ENCODE peak calls at places on chromosomes 2 and 18, in six cellular contexts. One of them, this sample, is unnamed.

GRCh38 chr2:66851449-66851872 is 416.5 kb downstream of the MEIS1 start:
- DNase-seq in HTR-8/SVneo: no peak
- DNase-seq in NCI-H1092 treated with DMSO at 0.1 percent for 48 hours: no peak
- DNase-seq in mesothelial cell of epicardium: no peak
- DNase-seq in HS-5: peak; percentile 67
- DNase-seq in G401: peak; percentile 15
- DNase-seq in this sample: no peak

GRCh38 chr2:241950413-241950863 is 80.9 kb downstream of the RTP5 start:
- DNase-seq in HTR-8/SVneo: no peak
- DNase-seq in NCI-H1092 treated with DMSO at 0.1 percent for 48 hours: no peak
- DNase-seq in mesothelial cell of epicardium: no peak
- DNase-seq in HS-5: no peak
- DNase-seq in G401: no peak
- DNase-seq in this sample: no peak

GRCh38 chr2:218985021-218985324 is at the start of gene FEV:
- DNase-seq in HTR-8/SVneo: no peak
- DNase-seq in NCI-H1092 treated with DMSO at 0.1 percent for 48 hours: no peak
- DNase-seq in mesothelial cell of epicardium: no peak
- DNase-seq in HS-5: no peak
- DNase-seq in G401: no peak
- DNase-seq in this sample: no peak

GRCh38 chr18:9765505-9765904 is 57.4 kb downstream of the RAB31 start:
- DNase-seq in HTR-8/SVneo: no peak
- DNase-seq in NCI-H1092 treated with DMSO at 0.1 percent for 48 hours: no peak
- DNase-seq in mesothelial cell of epicardium: no peak
- DNase-seq in HS-5: no peak
- DNase-seq in G401: no peak
- DNase-seq in this sample: no peak

GRCh38 chr18:46497129-46497528 is 159.9 kb downstream of the LOXHD1 start:
- DNase-seq in HTR-8/SVneo: no peak
- DNase-seq in NCI-H1092 treated with DMSO at 0.1 percent for 48 hours: no peak
- DNase-seq in mesothelial cell of epicardium: peak; percentile 45
- DNase-seq in HS-5: no peak
- DNase-seq in G401: no peak
- DNase-seq in this sample: peak; percentile 1

GRCh38 chr2:231926761-231927565 is 767 bp upstream of the NPPC start:
- DNase-seq in HTR-8/SVneo: no peak
- DNase-seq in NCI-H1092 treated with DMSO at 0.1 percent for 48 hours: no peak
- DNase-seq in mesothelial cell of epicardium: no peak
- DNase-seq in HS-5: no peak
- DNase-seq in G401: peak; percentile 12
- DNase-seq in this sample: no peak

GRCh38 chr18:73842795-73843394 is 304.7 kb downstream of the FBXO15 start:
- DNase-seq in HTR-8/SVneo: peak; percentile 19
- DNase-seq in NCI-H1092 treated with DMSO at 0.1 percent for 48 hours: peak; percentile 58
- DNase-seq in mesothelial cell of epicardium: no peak
- DNase-seq in HS-5: no peak
- DNase-seq in G401: peak; percentile 33
- DNase-seq in this sample: no peak

GRCh38 chr2:1690056-1690775 is 54.1 kb downstream of the PXDN start:
- DNase-seq in HTR-8/SVneo: no peak
- DNase-seq in NCI-H1092 treated with DMSO at 0.1 percent for 48 hours: no peak
- DNase-seq in mesothelial cell of epicardium: no peak
- DNase-seq in HS-5: no peak
- DNase-seq in G401: no peak
- DNase-seq in this sample: no peak